ENCODE peak calls at places on chromosomes 11 and 22, in eight cellular contexts. R, B, G, V, E, P, A and I are unnamed samples.

GRCh38 chr11:118610773-118611432 is 3.5 kb downstream of the PHLDB1 start:
- DNase-seq in V (peak; percentile 89), R (peak; percentile 91), E (peak; percentile 71), A (peak; percentile 82), B (no peak), G (peak; percentile 82), P (peak; percentile 88), I (peak; percentile 74)

GRCh38 chr11:117519590-117519989 is 191.9 kb downstream of the CEP164 start:
- DNase-seq in A (no peak), P (no peak), R (no peak), E (peak; percentile 61), G (no peak), B (no peak), V (no peak), I (no peak)

GRCh38 chr22:27754247-27754887 is 47.2 kb downstream of the MN1 start:
- DNase-seq in B (no peak), V (no peak), A (no peak), R (no peak), P (no peak), E (no peak), G (no peak), I (no peak)

GRCh38 chr11:11577932-11578331 is 43.9 kb downstream of the GALNT18 start:
- DNase-seq in B (no peak), A (no peak), G (no peak), E (no peak), R (peak; percentile 29), P (no peak), V (no peak), I (no peak)

GRCh38 chr11:111465400-111465799 is 46.8 kb downstream of the BTG4 start:
- DNase-seq in A (no peak), V (no peak), G (no peak), B (peak; percentile 67), E (no peak), R (no peak), P (no peak), I (no peak)

GRCh38 chr22:18082467-18082866 is 4.7 kb downstream of the PEX26 start:
- DNase-seq in A (no peak), R (no peak), V (no peak), P (no peak), G (no peak), B (no peak), E (no peak), I (no peak)

GRCh38 chr11:12380565-12381325 is 3.4 kb downstream of the PARVA start:
- DNase-seq in B (no peak), E (no peak), G (no peak), A (no peak), V (no peak), P (no peak), R (no peak), I (no peak)

GRCh38 chr11:27688076-27688475 is 12.2 kb downstream of the BDNF start:
- DNase-seq in R (peak; percentile 54), G (no peak), A (no peak), P (no peak), B (no peak), E (no peak), V (no peak), I (no peak)

GRCh38 chr11:125193158-125193557 is 28.6 kb downstream of the PKNOX2 start:
- DNase-seq in G (no peak), E (no peak), B (no peak), R (no peak), V (no peak), P (no peak), A (no peak), I (no peak)

GRCh38 chr11:28860898-28861297 is 752.7 kb downstream of the METTL15 start:
- DNase-seq in A (no peak), V (no peak), R (no peak), G (no peak), E (no peak), P (no peak), B (peak; percentile 91), I (no peak)

GRCh38 chr22:38927033-38927789 is 30.2 kb upstream of the APOBEC3A start:
- DNase-seq in R (peak; percentile 87), V (peak; percentile 88), B (peak; percentile 53), G (peak; percentile 20), P (peak; percentile 19), A (peak; percentile 82), E (peak; percentile 69), I (peak; percentile 46)

GRCh38 chr22:45603631-45604030 is 68.0 kb upstream of the ATXN10 start:
- DNase-seq in A (no peak), R (no peak), G (no peak), B (peak; percentile 50), E (no peak), P (no peak), V (no peak), I (no peak)

GRCh38 chr11:118621071-118621815 is 13.8 kb downstream of the PHLDB1 start:
- DNase-seq in G (no peak), B (peak; percentile 85), R (peak; percentile 92), A (peak; percentile 89), P (no peak), E (peak; percentile 69), V (peak; percentile 69), I (no peak)

GRCh38 chr11:62600367-62601113 is 1.1 kb downstream of the MTA2 start:
- DNase-seq in P (no peak), A (no peak), B (no peak), G (no peak), E (no peak), R (no peak), V (no peak), I (no peak)

GRCh38 chr11:33857924-33858323 is 34.0 kb downstream of the LMO2 start:
- DNase-seq in P (peak; percentile 58), V (peak; percentile 71), G (peak; percentile 45), B (peak; percentile 31), A (peak; percentile 76), R (peak; percentile 86), E (peak; percentile 59), I (peak; percentile 65)